ENCODE peak calls at places on chromosomes 16 and 17, in ten cellular contexts. One of them, this sample, is unnamed.

GRCh38 chr17:67830440-67830839 is 5.1 kb downstream of the BPTF start:
- DNase-seq in Peyer's patch: no peak
- DNase-seq in prostate gland: no peak
- DNase-seq in suprapubic skin: no peak
- DNase-seq in RWPE1: no peak
- DNase-seq in A549: no peak
- DNase-seq in keratinocyte: no peak
- DNase-seq in CD8-positive, alpha-beta T cell: no peak
- DNase-seq in dorsolateral prefrontal cortex: no peak
- DNase-seq in thoracic aorta: no peak
- DNase-seq in this sample: no peak

GRCh38 chr17:5226940-5227878 is 7.5 kb downstream of the SCIMP start:
- DNase-seq in Peyer's patch: no peak
- DNase-seq in prostate gland: no peak
- DNase-seq in suprapubic skin: no peak
- DNase-seq in RWPE1: no peak
- DNase-seq in A549: no peak
- DNase-seq in keratinocyte: no peak
- DNase-seq in CD8-positive, alpha-beta T cell: peak; percentile 28
- DNase-seq in dorsolateral prefrontal cortex: no peak
- DNase-seq in thoracic aorta: no peak
- DNase-seq in this sample: no peak

GRCh38 chr16:927406-927805 is 43.4 kb downstream of the LMF1 start:
- DNase-seq in Peyer's patch: no peak
- DNase-seq in prostate gland: no peak
- DNase-seq in suprapubic skin: no peak
- DNase-seq in RWPE1: no peak
- DNase-seq in A549: no peak
- DNase-seq in keratinocyte: no peak
- DNase-seq in CD8-positive, alpha-beta T cell: no peak
- DNase-seq in dorsolateral prefrontal cortex: no peak
- DNase-seq in thoracic aorta: no peak
- DNase-seq in this sample: no peak

GRCh38 chr17:81044764-81045589 is 10.0 kb downstream of the BAIAP2 start:
- DNase-seq in Peyer's patch: peak; percentile 83
- DNase-seq in prostate gland: peak; percentile 75
- DNase-seq in suprapubic skin: peak; percentile 90
- DNase-seq in RWPE1: no peak
- DNase-seq in A549: no peak
- DNase-seq in keratinocyte: no peak
- DNase-seq in CD8-positive, alpha-beta T cell: no peak
- DNase-seq in dorsolateral prefrontal cortex: no peak
- DNase-seq in thoracic aorta: no peak
- DNase-seq in this sample: no peak

GRCh38 chr17:44087319-44087718 is 16.8 kb downstream of the G6PC3 start:
- DNase-seq in Peyer's patch: no peak
- DNase-seq in prostate gland: no peak
- DNase-seq in suprapubic skin: no peak
- DNase-seq in RWPE1: no peak
- DNase-seq in A549: no peak
- DNase-seq in keratinocyte: no peak
- DNase-seq in CD8-positive, alpha-beta T cell: no peak
- DNase-seq in dorsolateral prefrontal cortex: no peak
- DNase-seq in thoracic aorta: no peak
- DNase-seq in this sample: no peak

GRCh38 chr17:50051082-50051576 is 4.8 kb upstream of the ITGA3 start:
- DNase-seq in Peyer's patch: no peak
- DNase-seq in prostate gland: no peak
- DNase-seq in suprapubic skin: peak; percentile 57
- DNase-seq in RWPE1: peak; percentile 93
- DNase-seq in A549: peak; percentile 96
- DNase-seq in keratinocyte: peak; percentile 89
- DNase-seq in CD8-positive, alpha-beta T cell: peak; percentile 31
- DNase-seq in dorsolateral prefrontal cortex: no peak
- DNase-seq in thoracic aorta: no peak
- DNase-seq in this sample: peak; percentile 94

GRCh38 chr17:61421460-61421859 is 21.8 kb downstream of the TBX2 start:
- DNase-seq in Peyer's patch: no peak
- DNase-seq in prostate gland: no peak
- DNase-seq in suprapubic skin: no peak
- DNase-seq in RWPE1: no peak
- DNase-seq in A549: no peak
- DNase-seq in keratinocyte: no peak
- DNase-seq in CD8-positive, alpha-beta T cell: no peak
- DNase-seq in dorsolateral prefrontal cortex: no peak
- DNase-seq in thoracic aorta: no peak
- DNase-seq in this sample: no peak

GRCh38 chr16:15798671-15799070 is 58.2 kb downstream of the MYH11 start:
- DNase-seq in Peyer's patch: no peak
- DNase-seq in prostate gland: no peak
- DNase-seq in suprapubic skin: peak; percentile 33
- DNase-seq in RWPE1: no peak
- DNase-seq in A549: no peak
- DNase-seq in keratinocyte: no peak
- DNase-seq in CD8-positive, alpha-beta T cell: no peak
- DNase-seq in dorsolateral prefrontal cortex: no peak
- DNase-seq in thoracic aorta: no peak
- DNase-seq in this sample: no peak

GRCh38 chr17:44733753-44734152 is 25.0 kb upstream of the ADAM11 start:
- DNase-seq in Peyer's patch: no peak
- DNase-seq in prostate gland: no peak
- DNase-seq in suprapubic skin: no peak
- DNase-seq in RWPE1: peak; percentile 20
- DNase-seq in A549: peak; percentile 45
- DNase-seq in keratinocyte: no peak
- DNase-seq in CD8-positive, alpha-beta T cell: no peak
- DNase-seq in dorsolateral prefrontal cortex: peak; percentile 23
- DNase-seq in thoracic aorta: no peak
- DNase-seq in this sample: no peak

GRCh38 chr16:89318871-89319627 is 101.5 kb downstream of the ZNF778 start:
- DNase-seq in Peyer's patch: no peak
- DNase-seq in prostate gland: no peak
- DNase-seq in suprapubic skin: no peak
- DNase-seq in RWPE1: no peak
- DNase-seq in A549: no peak
- DNase-seq in keratinocyte: no peak
- DNase-seq in CD8-positive, alpha-beta T cell: no peak
- DNase-seq in dorsolateral prefrontal cortex: no peak
- DNase-seq in thoracic aorta: no peak
- DNase-seq in this sample: no peak

GRCh38 chr16:28082624-28083023 is 19.1 kb upstream of the GSG1L start:
- DNase-seq in Peyer's patch: no peak
- DNase-seq in prostate gland: peak; percentile 39
- DNase-seq in suprapubic skin: no peak
- DNase-seq in RWPE1: no peak
- DNase-seq in A549: no peak
- DNase-seq in keratinocyte: no peak
- DNase-seq in CD8-positive, alpha-beta T cell: no peak
- DNase-seq in dorsolateral prefrontal cortex: no peak
- DNase-seq in thoracic aorta: no peak
- DNase-seq in this sample: no peak

GRCh38 chr17:40436631-40437030 is 6.6 kb upstream of the IGFBP4 start:
- DNase-seq in Peyer's patch: peak; percentile 19
- DNase-seq in prostate gland: no peak
- DNase-seq in suprapubic skin: peak; percentile 31
- DNase-seq in RWPE1: no peak
- DNase-seq in A549: no peak
- DNase-seq in keratinocyte: no peak
- DNase-seq in CD8-positive, alpha-beta T cell: no peak
- DNase-seq in dorsolateral prefrontal cortex: no peak
- DNase-seq in thoracic aorta: no peak
- DNase-seq in this sample: no peak

GRCh38 chr17:40433551-40434384 is 9.5 kb upstream of the IGFBP4 start:
- DNase-seq in Peyer's patch: peak; percentile 32
- DNase-seq in prostate gland: no peak
- DNase-seq in suprapubic skin: peak; percentile 54
- DNase-seq in RWPE1: no peak
- DNase-seq in A549: peak; percentile 66
- DNase-seq in keratinocyte: no peak
- DNase-seq in CD8-positive, alpha-beta T cell: no peak
- DNase-seq in dorsolateral prefrontal cortex: no peak
- DNase-seq in thoracic aorta: no peak
- DNase-seq in this sample: peak; percentile 29

GRCh38 chr17:40430272-40431230 is 12.7 kb upstream of the IGFBP4 start:
- DNase-seq in Peyer's patch: peak; percentile 23
- DNase-seq in prostate gland: no peak
- DNase-seq in suprapubic skin: peak; percentile 34
- DNase-seq in RWPE1: no peak
- DNase-seq in A549: no peak
- DNase-seq in keratinocyte: no peak
- DNase-seq in CD8-positive, alpha-beta T cell: no peak
- DNase-seq in dorsolateral prefrontal cortex: no peak
- DNase-seq in thoracic aorta: no peak
- DNase-seq in this sample: no peak

GRCh38 chr17:40431231-40431602 is 12.0 kb upstream of the IGFBP4 start:
- DNase-seq in Peyer's patch: peak; percentile 6
- DNase-seq in prostate gland: no peak
- DNase-seq in suprapubic skin: peak; percentile 35
- DNase-seq in RWPE1: no peak
- DNase-seq in A549: no peak
- DNase-seq in keratinocyte: no peak
- DNase-seq in CD8-positive, alpha-beta T cell: no peak
- DNase-seq in dorsolateral prefrontal cortex: no peak
- DNase-seq in thoracic aorta: no peak
- DNase-seq in this sample: no peak

DNA sequence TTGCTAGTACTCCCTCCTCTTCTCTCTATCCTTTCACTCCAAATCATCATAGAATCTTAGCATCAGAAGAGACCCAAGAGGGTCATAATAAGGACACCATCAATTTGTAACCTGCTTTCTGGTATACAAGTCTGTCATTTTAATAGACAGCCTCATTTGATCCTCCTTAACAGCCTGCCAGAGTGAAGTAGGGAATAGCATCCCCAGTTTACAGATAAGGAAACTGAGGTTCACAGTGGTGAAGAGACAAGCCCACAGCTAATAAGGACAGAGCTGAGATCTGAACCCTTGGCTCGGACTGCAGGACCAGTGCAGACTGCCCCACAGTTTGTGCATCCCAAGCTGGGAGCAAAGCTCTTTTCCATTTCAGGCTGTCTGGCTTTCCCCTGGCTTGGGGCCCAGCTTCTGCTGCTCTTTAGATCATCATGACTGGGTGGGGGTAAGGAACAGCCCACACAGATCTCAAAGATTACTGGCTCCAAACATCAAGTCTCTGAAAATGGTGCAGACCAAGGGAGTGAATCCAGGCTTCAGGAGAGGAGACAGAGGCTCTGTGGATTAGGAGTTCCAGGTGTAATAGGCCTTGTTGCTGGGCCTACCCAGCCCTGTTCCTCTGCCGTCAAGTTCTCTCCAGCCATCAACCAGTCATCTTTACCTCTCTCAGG is 10.3 kb upstream of the IGFBP4 start:
- DNase-seq in Peyer's patch: peak; percentile 29
- DNase-seq in prostate gland: no peak
- DNase-seq in suprapubic skin: peak; percentile 26
- DNase-seq in RWPE1: no peak
- DNase-seq in A549: no peak
- DNase-seq in keratinocyte: no peak
- DNase-seq in CD8-positive, alpha-beta T cell: no peak
- DNase-seq in dorsolateral prefrontal cortex: peak; percentile 20
- DNase-seq in thoracic aorta: no peak
- DNase-seq in this sample: peak; percentile 4
- H3K27ac ChIP-seq in Peyer's patch: peak overlapping the region; percentile 64
- H3K27ac ChIP-seq in prostate gland: peak overlapping the region; percentile 47
- H3K27ac ChIP-seq in suprapubic skin: no peak overlapping the region
- H3K27ac ChIP-seq in RWPE1: no peak overlapping the region
- H3K27ac ChIP-seq in A549: no peak overlapping the region
- H3K27ac ChIP-seq in keratinocyte: no peak overlapping the region
- H3K27ac ChIP-seq in CD8-positive, alpha-beta T cell: no peak overlapping the region
- H3K27ac ChIP-seq in dorsolateral prefrontal cortex: no peak overlapping the region
- H3K27ac ChIP-seq in thoracic aorta: no peak overlapping the region
- H3K27ac ChIP-seq in this sample: no peak overlapping the region

GRCh38 chr17:12667299-12667958 is 1.7 kb downstream of the MYOCD start:
- DNase-seq in Peyer's patch: no peak
- DNase-seq in prostate gland: no peak
- DNase-seq in suprapubic skin: no peak
- DNase-seq in RWPE1: peak; percentile 22
- DNase-seq in A549: peak; percentile 70
- DNase-seq in keratinocyte: no peak
- DNase-seq in CD8-positive, alpha-beta T cell: no peak
- DNase-seq in dorsolateral prefrontal cortex: no peak
- DNase-seq in thoracic aorta: no peak
- DNase-seq in this sample: no peak
- TF ChIP-seq CTCF in Peyer's patch: no peak
- TF ChIP-seq CTCF in prostate gland: peak; percentile 57
- TF ChIP-seq CTCF in suprapubic skin: no peak
- TF ChIP-seq CTCF in RWPE1: no peak
- TF ChIP-seq CTCF in A549: peak; percentile 92
- TF ChIP-seq CTCF in keratinocyte: peak; percentile 54
- TF ChIP-seq CTCF in CD8-positive, alpha-beta T cell: no peak
- TF ChIP-seq CTCF in dorsolateral prefrontal cortex: peak; percentile 68
- TF ChIP-seq CTCF in thoracic aorta: peak; percentile 36
- TF ChIP-seq CTCF in this sample: peak; percentile 67

DNA sequence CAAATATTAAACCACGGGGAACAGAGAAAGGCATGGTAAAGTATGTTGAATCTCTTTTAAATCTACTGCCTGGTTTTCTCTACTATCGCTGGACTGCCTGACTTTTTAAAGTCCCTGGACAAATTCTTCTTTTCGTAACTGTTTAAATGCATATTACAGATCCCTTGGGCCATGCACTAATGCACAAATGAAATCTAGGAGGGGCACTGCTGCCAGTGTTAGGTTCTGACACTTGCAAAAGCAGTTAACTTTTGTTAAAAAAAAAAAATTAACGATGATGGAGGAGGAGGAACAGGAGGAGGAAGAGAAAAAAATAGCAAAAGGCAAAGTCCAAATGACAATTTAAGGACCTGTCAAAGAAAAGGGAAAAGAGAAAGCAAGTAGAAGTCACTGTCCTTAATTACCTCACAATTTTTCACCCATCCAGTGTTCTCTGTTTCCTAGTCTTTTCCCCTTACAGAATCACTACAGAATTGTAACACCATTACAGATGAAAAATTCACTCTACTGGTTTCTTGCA is 97.8 kb upstream of the CORO6 start:
- DNase-seq in Peyer's patch: no peak
- DNase-seq in prostate gland: no peak
- DNase-seq in suprapubic skin: no peak
- DNase-seq in RWPE1: no peak
- DNase-seq in A549: no peak
- DNase-seq in keratinocyte: no peak
- DNase-seq in CD8-positive, alpha-beta T cell: no peak
- DNase-seq in dorsolateral prefrontal cortex: no peak
- DNase-seq in thoracic aorta: no peak
- DNase-seq in this sample: no peak
- H3K27ac ChIP-seq in Peyer's patch: no peak overlapping the region
- H3K27ac ChIP-seq in prostate gland: no peak overlapping the region
- H3K27ac ChIP-seq in suprapubic skin: no peak overlapping the region
- H3K27ac ChIP-seq in RWPE1: no peak overlapping the region
- H3K27ac ChIP-seq in A549: no peak overlapping the region
- H3K27ac ChIP-seq in keratinocyte: no peak overlapping the region
- H3K27ac ChIP-seq in CD8-positive, alpha-beta T cell: no peak overlapping the region
- H3K27ac ChIP-seq in dorsolateral prefrontal cortex: peak overlapping the region; percentile 77
- H3K27ac ChIP-seq in thoracic aorta: no peak overlapping the region
- H3K27ac ChIP-seq in this sample: no peak overlapping the region

DNA sequence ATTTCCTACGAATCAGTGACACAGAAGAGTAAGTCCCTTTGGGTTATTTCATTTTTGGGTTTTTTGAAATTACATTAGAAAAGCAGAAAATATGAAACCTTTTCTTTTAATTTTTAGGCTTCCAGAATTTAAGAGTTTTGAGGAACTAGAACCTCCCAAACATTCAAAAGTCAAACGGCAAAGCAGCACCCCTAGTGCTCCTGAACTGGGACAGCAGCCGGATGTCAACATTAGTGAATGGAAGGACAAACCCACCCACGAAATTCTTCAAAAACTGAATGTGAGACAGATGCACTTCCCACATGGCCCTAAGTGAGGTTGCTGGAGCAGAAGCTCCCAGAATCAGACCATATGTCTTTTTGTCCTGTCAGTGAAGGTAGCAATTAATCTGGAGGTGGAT is 199.4 kb downstream of the PHKB start:
- DNase-seq in Peyer's patch: no peak
- DNase-seq in prostate gland: no peak
- DNase-seq in suprapubic skin: no peak
- DNase-seq in RWPE1: no peak
- DNase-seq in A549: no peak
- DNase-seq in keratinocyte: no peak
- DNase-seq in CD8-positive, alpha-beta T cell: no peak
- DNase-seq in dorsolateral prefrontal cortex: no peak
- DNase-seq in thoracic aorta: no peak
- DNase-seq in this sample: no peak
- TF ChIP-seq CTCF in Peyer's patch: no peak
- TF ChIP-seq CTCF in prostate gland: no peak
- TF ChIP-seq CTCF in suprapubic skin: no peak
- TF ChIP-seq CTCF in RWPE1: no peak
- TF ChIP-seq CTCF in A549: no peak
- TF ChIP-seq CTCF in keratinocyte: no peak
- TF ChIP-seq CTCF in CD8-positive, alpha-beta T cell: no peak
- TF ChIP-seq CTCF in dorsolateral prefrontal cortex: no peak
- TF ChIP-seq CTCF in thoracic aorta: no peak
- TF ChIP-seq CTCF in this sample: no peak

This sample was measured in RWPE2.